ENCODE peak calls at places on chromosomes 16 and 17, in seven cellular contexts. One of them, this sample, is unnamed.

GRCh38 chr16:11265124-11265523 is 4.0 kb downstream of the TNP2 start:
- DNase-seq in GM12878: no peak
- DNase-seq in GM12865: no peak
- DNase-seq in neural progenitor cell: no peak
- DNase-seq in testis: no peak
- DNase-seq in transverse colon: no peak
- DNase-seq in foreskin fibroblast: no peak
- DNase-seq in this sample: no peak

GRCh38 chr17:79216391-79216790 is 141.8 kb downstream of the ENGASE start:
- DNase-seq in GM12878: no peak
- DNase-seq in GM12865: no peak
- DNase-seq in neural progenitor cell: no peak
- DNase-seq in testis: no peak
- DNase-seq in transverse colon: no peak
- DNase-seq in foreskin fibroblast: no peak
- DNase-seq in this sample: no peak

GRCh38 chr17:3582921-3583320 is 25.3 kb upstream of the TRPV3 start:
- DNase-seq in GM12878: no peak
- DNase-seq in GM12865: no peak
- DNase-seq in neural progenitor cell: no peak
- DNase-seq in testis: no peak
- DNase-seq in transverse colon: no peak
- DNase-seq in foreskin fibroblast: peak
- DNase-seq in this sample: no peak

GRCh38 chr16:51922476-51922875 is 624.5 kb downstream of the TOX3 start:
- DNase-seq in GM12878: no peak
- DNase-seq in GM12865: no peak
- DNase-seq in neural progenitor cell: no peak
- DNase-seq in testis: no peak
- DNase-seq in transverse colon: no peak
- DNase-seq in foreskin fibroblast: no peak
- DNase-seq in this sample: no peak

GRCh38 chr17:75765981-75766380 is 989 bp upstream of the GALK1 start:
- DNase-seq in GM12878: no peak
- DNase-seq in GM12865: no peak
- DNase-seq in neural progenitor cell: no peak
- DNase-seq in testis: no peak
- DNase-seq in transverse colon: no peak
- DNase-seq in foreskin fibroblast: no peak
- DNase-seq in this sample: no peak

GRCh38 chr17:80941743-80942211 is 49.9 kb upstream of the CHMP6 start:
- DNase-seq in GM12878: no peak
- DNase-seq in GM12865: no peak
- DNase-seq in neural progenitor cell: no peak
- DNase-seq in testis: peak
- DNase-seq in transverse colon: no peak
- DNase-seq in foreskin fibroblast: peak
- DNase-seq in this sample: no peak

GRCh38 chr17:62876664-62877411 is 68.7 kb upstream of the MARCHF10 start:
- DNase-seq in GM12878: no peak
- DNase-seq in GM12865: no peak
- DNase-seq in neural progenitor cell: no peak
- DNase-seq in testis: no peak
- DNase-seq in transverse colon: no peak
- DNase-seq in foreskin fibroblast: peak
- DNase-seq in this sample: no peak

GRCh38 chr16:86533942-86534341 is 21.1 kb downstream of the MTHFSD start:
- DNase-seq in GM12878: no peak
- DNase-seq in GM12865: no peak
- DNase-seq in neural progenitor cell: no peak
- DNase-seq in testis: no peak
- DNase-seq in transverse colon: no peak
- DNase-seq in foreskin fibroblast: no peak
- DNase-seq in this sample: no peak

GRCh38 chr16:2339521-2340484 is 725 bp downstream of the ABCA3 start:
- DNase-seq in GM12878: no peak
- DNase-seq in GM12865: peak
- DNase-seq in neural progenitor cell: peak
- DNase-seq in testis: peak
- DNase-seq in transverse colon: peak
- DNase-seq in foreskin fibroblast: peak
- DNase-seq in this sample: peak

GRCh38 chr17:22492331-22492730 is 800.0 kb downstream of the KCNJ18 start:
- DNase-seq in GM12878: no peak
- DNase-seq in GM12865: no peak
- DNase-seq in neural progenitor cell: no peak
- DNase-seq in testis: peak
- DNase-seq in transverse colon: no peak
- DNase-seq in foreskin fibroblast: no peak
- DNase-seq in this sample: no peak

GRCh38 chr17:22484826-22485225 is 792.5 kb downstream of the KCNJ18 start:
- DNase-seq in GM12878: no peak
- DNase-seq in GM12865: no peak
- DNase-seq in neural progenitor cell: no peak
- DNase-seq in testis: no peak
- DNase-seq in transverse colon: no peak
- DNase-seq in foreskin fibroblast: no peak
- DNase-seq in this sample: no peak

DNA sequence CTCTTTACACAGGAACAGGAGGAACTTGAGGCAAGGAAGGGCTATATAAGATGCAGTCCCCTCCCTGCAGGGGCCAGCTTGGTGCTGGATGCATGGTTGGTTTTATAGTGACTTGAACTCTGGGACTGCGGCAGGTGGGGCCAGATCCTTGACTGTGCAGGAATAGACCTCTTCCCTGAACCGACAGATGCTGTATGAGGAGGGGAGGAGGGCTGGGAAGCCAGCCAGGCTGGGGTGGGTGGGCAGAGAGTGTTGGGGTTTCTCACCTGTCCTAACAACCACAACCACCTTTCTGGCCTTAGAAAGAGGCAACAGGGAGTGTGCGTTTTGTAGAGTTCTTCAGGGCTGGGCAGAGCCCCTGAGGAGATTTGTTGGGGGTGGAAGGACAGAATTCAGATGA is 798.1 kb downstream of the KCNJ18 start:
- DNase-seq in GM12878: no peak
- DNase-seq in GM12865: no peak
- DNase-seq in neural progenitor cell: no peak
- DNase-seq in testis: no peak
- DNase-seq in transverse colon: no peak
- DNase-seq in foreskin fibroblast: no peak
- DNase-seq in this sample: no peak
- TF ChIP-seq CTCF in GM12878: no peak
- TF ChIP-seq CTCF in GM12865: no peak
- TF ChIP-seq CTCF in neural progenitor cell: no peak
- TF ChIP-seq CTCF in testis: no peak
- TF ChIP-seq CTCF in transverse colon: no peak
- TF ChIP-seq CTCF in foreskin fibroblast: no peak
- TF ChIP-seq CTCF in this sample: no peak

DNA sequence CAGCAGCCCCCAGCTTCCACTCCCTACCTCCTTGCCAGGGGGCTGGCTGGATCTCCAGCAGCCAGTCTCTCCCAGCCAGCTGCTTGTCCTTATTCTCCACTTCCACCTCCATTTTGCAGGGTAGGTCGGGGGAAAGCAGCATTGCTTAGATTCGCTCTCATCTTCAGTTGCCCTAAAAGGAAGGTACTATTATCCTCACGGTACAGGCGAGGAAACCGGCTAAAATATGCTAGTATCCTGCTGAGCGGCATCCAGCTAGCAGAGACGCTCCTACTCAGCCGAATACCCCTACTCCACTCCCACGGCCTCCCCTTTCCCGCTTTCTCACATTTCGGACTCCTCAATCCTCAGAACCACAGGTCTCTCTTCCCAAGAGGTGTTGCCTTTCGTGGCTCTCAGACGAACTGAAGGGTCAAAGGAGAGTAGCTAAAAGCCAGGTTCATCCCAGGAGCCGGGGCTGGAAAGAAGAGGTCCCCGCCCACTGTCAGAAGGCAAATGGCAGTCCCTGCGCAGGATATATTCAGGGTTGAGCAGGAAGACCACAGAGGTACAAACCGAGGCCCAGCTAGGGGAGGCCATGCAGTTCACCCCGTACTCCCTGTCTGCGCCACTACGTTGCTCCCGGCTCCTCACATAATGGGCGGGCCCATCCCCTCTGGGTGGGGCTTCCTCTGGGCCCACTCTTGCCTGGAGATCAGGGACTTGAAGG is 1.6 kb upstream of the RAB11FIP4 start:
- DNase-seq in GM12878: no peak
- DNase-seq in GM12865: no peak
- DNase-seq in neural progenitor cell: no peak
- DNase-seq in testis: peak
- DNase-seq in transverse colon: no peak
- DNase-seq in foreskin fibroblast: no peak
- DNase-seq in this sample: no peak
- TF ChIP-seq CTCF in GM12878: no peak
- TF ChIP-seq CTCF in GM12865: no peak
- TF ChIP-seq CTCF in neural progenitor cell: no peak
- TF ChIP-seq CTCF in testis: no peak
- TF ChIP-seq CTCF in transverse colon: no peak
- TF ChIP-seq CTCF in foreskin fibroblast: no peak
- TF ChIP-seq CTCF in this sample: no peak

GRCh38 chr17:48259710-48260291 is 152.2 kb downstream of the SNX11 start:
- DNase-seq in GM12878: no peak
- DNase-seq in GM12865: peak
- DNase-seq in neural progenitor cell: peak
- DNase-seq in testis: no peak
- DNase-seq in transverse colon: no peak
- DNase-seq in foreskin fibroblast: peak
- DNase-seq in this sample: no peak

GRCh38 chr17:48262982-48263586 is 155.5 kb downstream of the SNX11 start:
- DNase-seq in GM12878: no peak
- DNase-seq in GM12865: peak
- DNase-seq in neural progenitor cell: no peak
- DNase-seq in testis: no peak
- DNase-seq in transverse colon: no peak
- DNase-seq in foreskin fibroblast: peak
- DNase-seq in this sample: no peak

GRCh38 chr17:48258317-48258716 is 150.8 kb downstream of the SNX11 start:
- DNase-seq in GM12878: no peak
- DNase-seq in GM12865: no peak
- DNase-seq in neural progenitor cell: no peak
- DNase-seq in testis: no peak
- DNase-seq in transverse colon: no peak
- DNase-seq in foreskin fibroblast: no peak
- DNase-seq in this sample: no peak

DNA sequence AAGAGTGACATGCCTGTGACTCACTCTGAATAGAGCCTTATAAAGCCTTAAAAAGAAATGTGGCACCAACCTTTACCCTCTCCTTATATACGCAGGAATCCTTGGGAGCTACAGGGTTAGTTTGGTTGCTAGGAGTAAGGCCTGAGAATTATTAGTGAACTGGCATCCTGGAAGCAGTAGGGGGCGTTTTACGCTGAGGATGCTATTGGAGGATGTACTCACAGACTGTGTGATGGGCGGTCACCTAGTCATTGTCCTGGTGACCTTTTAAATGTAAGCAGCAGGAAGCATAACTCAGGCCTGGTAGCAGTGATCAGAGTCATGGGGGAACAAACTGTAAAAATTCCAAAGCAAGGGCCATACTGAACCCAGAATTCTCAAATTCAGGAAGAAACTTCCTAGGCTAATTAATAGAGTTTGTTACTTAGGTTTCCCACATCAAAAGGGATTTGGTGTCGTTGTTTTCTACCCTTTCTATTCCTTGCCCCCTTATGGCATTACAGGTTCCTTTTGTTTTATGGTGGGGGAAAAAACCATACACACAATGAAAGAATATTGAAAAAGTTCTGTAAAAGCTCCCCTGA is 153.8 kb downstream of the SNX11 start:
- DNase-seq in GM12878: no peak
- DNase-seq in GM12865: peak
- DNase-seq in neural progenitor cell: peak
- DNase-seq in testis: peak
- DNase-seq in transverse colon: peak
- DNase-seq in foreskin fibroblast: peak
- DNase-seq in this sample: no peak
- TF ChIP-seq CTCF in GM12878: peak
- TF ChIP-seq CTCF in GM12865: peak
- TF ChIP-seq CTCF in neural progenitor cell: peak
- TF ChIP-seq CTCF in testis: no peak
- TF ChIP-seq CTCF in transverse colon: peak
- TF ChIP-seq CTCF in foreskin fibroblast: peak
- TF ChIP-seq CTCF in this sample: peak

GRCh38 chr17:688100-688989 is 26.3 kb downstream of the VPS53 start:
- DNase-seq in GM12878: no peak
- DNase-seq in GM12865: peak
- DNase-seq in neural progenitor cell: peak
- DNase-seq in testis: no peak
- DNase-seq in transverse colon: peak
- DNase-seq in foreskin fibroblast: peak
- DNase-seq in this sample: no peak
- TF ChIP-seq CTCF in GM12878: no peak
- TF ChIP-seq CTCF in GM12865: peak
- TF ChIP-seq CTCF in neural progenitor cell: peak
- TF ChIP-seq CTCF in testis: no peak
- TF ChIP-seq CTCF in transverse colon: no peak
- TF ChIP-seq CTCF in foreskin fibroblast: peak
- TF ChIP-seq CTCF in this sample: no peak

GRCh38 chr17:72661093-72661944 is 431.2 kb downstream of the SLC39A11 start:
- DNase-seq in GM12878: no peak
- DNase-seq in GM12865: no peak
- DNase-seq in neural progenitor cell: no peak
- DNase-seq in testis: peak
- DNase-seq in transverse colon: no peak
- DNase-seq in foreskin fibroblast: no peak
- DNase-seq in this sample: no peak
- TF ChIP-seq CTCF in GM12878: peak
- TF ChIP-seq CTCF in GM12865: no peak
- TF ChIP-seq CTCF in neural progenitor cell: peak
- TF ChIP-seq CTCF in testis: no peak
- TF ChIP-seq CTCF in transverse colon: no peak
- TF ChIP-seq CTCF in foreskin fibroblast: peak
- TF ChIP-seq CTCF in this sample: no peak

DNA sequence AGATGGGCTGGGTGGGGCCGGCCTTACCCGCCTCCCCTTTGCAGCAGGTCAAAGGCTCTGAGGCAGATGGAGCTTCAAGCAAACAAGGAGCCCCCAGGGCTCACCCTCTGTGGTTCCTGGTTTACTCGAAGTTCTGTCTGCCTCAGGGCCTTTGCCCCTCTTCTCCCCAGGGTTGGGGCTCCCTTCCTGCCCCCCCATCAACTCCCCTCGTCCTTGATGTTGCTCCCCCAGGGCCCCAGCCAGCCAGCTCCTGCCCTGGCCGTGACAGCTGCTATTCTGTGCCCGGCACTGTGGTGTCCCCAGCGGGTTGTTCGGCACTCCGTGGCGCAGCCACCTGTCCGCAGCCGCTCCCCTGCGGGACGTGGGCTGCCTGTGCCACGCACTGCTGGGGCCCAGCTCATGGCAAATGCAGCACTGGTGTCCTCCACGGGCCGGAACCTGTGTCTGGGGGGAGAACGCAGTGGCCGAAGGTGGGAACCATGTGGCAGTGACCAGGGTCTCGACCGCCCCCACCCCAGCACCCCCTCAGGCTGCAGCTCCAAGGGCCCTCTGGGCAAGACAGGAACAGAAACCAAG is 4.3 kb upstream of the METRN start:
- DNase-seq in GM12878: no peak
- DNase-seq in GM12865: no peak
- DNase-seq in neural progenitor cell: no peak
- DNase-seq in testis: no peak
- DNase-seq in transverse colon: no peak
- DNase-seq in foreskin fibroblast: no peak
- DNase-seq in this sample: no peak
- TF ChIP-seq CTCF in GM12878: no peak
- TF ChIP-seq CTCF in GM12865: no peak
- TF ChIP-seq CTCF in neural progenitor cell: no peak
- TF ChIP-seq CTCF in testis: no peak
- TF ChIP-seq CTCF in transverse colon: no peak
- TF ChIP-seq CTCF in foreskin fibroblast: no peak
- TF ChIP-seq CTCF in this sample: no peak

GRCh38 chr17:77233635-77234334 is 93.0 kb downstream of the SEC14L1 start:
- DNase-seq in GM12878: peak
- DNase-seq in GM12865: peak
- DNase-seq in neural progenitor cell: no peak
- DNase-seq in testis: no peak
- DNase-seq in transverse colon: peak
- DNase-seq in foreskin fibroblast: peak
- DNase-seq in this sample: peak
- TF ChIP-seq CTCF in GM12878: no peak
- TF ChIP-seq CTCF in GM12865: no peak
- TF ChIP-seq CTCF in neural progenitor cell: no peak
- TF ChIP-seq CTCF in testis: no peak
- TF ChIP-seq CTCF in transverse colon: no peak
- TF ChIP-seq CTCF in foreskin fibroblast: no peak
- TF ChIP-seq CTCF in this sample: no peak